ENCODE peak calls at places on chromosomes 5 and 9, in nine cellular contexts. A is CD8-positive, alpha-beta T cell; G is gastrocnemius medialis; I is kidney; C is cardiac fibroblast; S is transverse colon; X is Calu3; V is epithelial cell of esophagus; D is ovary. J is an unnamed sample.

GRCh38 chr9:132548971-132549649 is 33.3 kb upstream of the BARHL1 start:
- DNase-seq in A (no peak), S (no peak), V (peak), D (no peak), G (no peak), C (peak), I (peak), X (peak), J (no peak)

GRCh38 chr5:172543484-172544298 is 89.4 kb upstream of the SH3PXD2B start:
- DNase-seq in S (no peak), I (no peak), X (no peak), C (no peak), G (no peak), D (no peak), V (no peak), A (no peak), J (no peak)

GRCh38 chr9:34996905-34997279 is 7.3 kb downstream of the DNAJB5 start:
- DNase-seq in S (no peak), A (no peak), C (no peak), G (no peak), V (no peak), X (no peak), I (no peak), D (no peak), J (no peak)

GRCh38 chr9:99349870-99350269 is 127.8 kb downstream of the SEC61B start:
- DNase-seq in G (no peak), X (no peak), V (no peak), C (no peak), I (no peak), A (no peak), D (no peak), S (no peak), J (no peak)

GRCh38 chr5:38515648-38516047 is 40.8 kb downstream of the LIFR start:
- DNase-seq in V (peak), C (peak), A (no peak), I (no peak), S (no peak), X (no peak), G (no peak), D (no peak), J (peak)

GRCh38 chr5:177987326-177987725 is 8.7 kb downstream of the PROP1 start:
- DNase-seq in A (no peak), D (no peak), S (no peak), I (no peak), C (no peak), X (no peak), G (no peak), V (no peak), J (no peak)

GRCh38 chr9:2313512-2313911 is 298.4 kb downstream of the SMARCA2 start:
- DNase-seq in X (no peak), S (no peak), A (no peak), V (no peak), I (no peak), G (no peak), C (no peak), D (no peak), J (no peak)

GRCh38 chr9:128057724-128058409 is 9.3 kb downstream of the NAIF1 start:
- DNase-seq in V (no peak), D (no peak), A (no peak), I (no peak), S (no peak), X (no peak), G (no peak), C (no peak), J (no peak)

GRCh38 chr5:159214486-159215271 is 5.3 kb upstream of the RNF145 start:
- DNase-seq in X (no peak), I (no peak), C (no peak), S (no peak), G (no peak), V (no peak), A (no peak), D (no peak), J (no peak)

GRCh38 chr5:28190011-28190410 is 1151.6 kb upstream of the CDH9 start:
- DNase-seq in S (no peak), V (peak), G (no peak), X (no peak), I (no peak), A (no peak), D (no peak), C (no peak), J (no peak)

GRCh38 chr5:75438722-75439121 is 72.7 kb downstream of the CERT1 start:
- DNase-seq in S (no peak), A (no peak), X (no peak), D (no peak), C (no peak), V (peak), I (no peak), G (no peak), J (no peak)
- TF ChIP-seq CTCF in S (no peak), A (no peak), X (no peak), D (no peak), C (no peak), V (no peak), I (no peak), G (no peak), J (no peak)

GRCh38 chr5:5403736-5404135 is 18.7 kb upstream of the ICE1 start:
- DNase-seq in X (no peak), C (no peak), I (no peak), V (no peak), A (no peak), S (no peak), G (no peak), D (no peak), J (no peak)

DNA sequence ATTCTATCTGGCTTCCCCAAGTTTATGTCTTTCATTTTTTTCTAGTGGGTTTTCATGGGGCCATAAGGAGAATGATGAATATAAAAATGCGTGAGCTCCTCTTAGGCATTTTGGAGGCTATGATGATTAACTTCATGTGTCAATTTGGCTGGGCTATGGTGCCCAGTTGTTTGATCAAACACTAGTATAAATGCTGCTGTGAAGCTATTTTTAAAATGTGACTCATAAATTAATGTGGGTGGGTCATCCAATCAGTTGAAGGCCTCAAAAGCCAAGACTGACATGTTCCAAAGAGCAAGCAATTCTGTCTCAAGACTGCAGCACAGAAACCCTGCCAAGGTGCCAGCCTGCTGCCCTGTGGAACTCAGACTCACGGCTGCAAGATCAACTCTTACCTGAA is 24.4 kb upstream of the ICE1 start:
- DNase-seq in G (no peak), I (no peak), C (no peak), D (no peak), A (no peak), V (no peak), S (no peak), X (no peak), J (peak)
- TF ChIP-seq CTCF in G (no peak), I (no peak), C (no peak), D (no peak), A (no peak), V (no peak), S (no peak), X (no peak), J (no peak)

DNA sequence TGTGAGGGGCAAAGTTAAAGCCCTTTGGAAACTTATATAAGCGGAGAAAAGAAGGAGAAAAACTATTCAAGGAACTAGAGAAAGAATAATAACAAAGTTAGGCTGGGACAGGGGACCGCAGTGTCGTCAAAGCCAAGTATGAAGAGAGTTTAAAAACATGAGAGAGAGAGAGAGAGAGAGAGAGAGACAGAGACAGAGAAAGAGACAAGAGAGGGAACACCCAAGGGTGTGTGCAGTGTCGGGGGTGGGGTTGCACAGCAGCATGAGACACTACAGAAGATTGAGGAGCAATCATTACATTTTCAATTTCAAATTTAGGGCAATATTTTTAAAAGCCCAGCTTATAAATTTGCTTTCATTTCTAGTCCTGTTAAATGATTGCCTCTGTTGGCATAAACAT is 74.3 kb downstream of the NNT start:
- DNase-seq in V (no peak), S (no peak), G (no peak), A (no peak), C (no peak), I (no peak), D (no peak), X (no peak), J (no peak)
- TF ChIP-seq CTCF in V (no peak), S (no peak), G (no peak), A (no peak), C (no peak), I (no peak), D (no peak), X (no peak), J (no peak)

GRCh38 chr5:103031607-103032006 is 88.3 kb downstream of the GIN1 start:
- DNase-seq in D (no peak), A (no peak), V (peak), G (no peak), I (no peak), C (peak), X (no peak), S (no peak), J (no peak)
- TF ChIP-seq CTCF in D (no peak), A (no peak), V (peak), G (no peak), I (no peak), C (peak), X (peak), S (peak), J (no peak)

GRCh38 chr5:32791536-32792240 is 80.6 kb downstream of the NPR3 start:
- DNase-seq in C (peak), A (no peak), V (no peak), X (no peak), S (no peak), D (no peak), G (no peak), I (no peak), J (no peak)

GRCh38 chr5:32790411-32790951 is 79.4 kb downstream of the NPR3 start:
- DNase-seq in S (no peak), A (no peak), X (no peak), V (peak), C (peak), I (no peak), G (no peak), D (no peak), J (no peak)

GRCh38 chr5:32794086-32794485 is 83.0 kb downstream of the NPR3 start:
- DNase-seq in D (no peak), S (no peak), C (peak), I (no peak), A (no peak), G (no peak), V (peak), X (peak), J (peak)
- TF ChIP-seq CTCF in D (no peak), S (no peak), C (peak), I (no peak), A (no peak), G (no peak), V (peak), X (no peak), J (no peak)

GRCh38 chr9:126393876-126394275 is 67.2 kb downstream of the MVB12B start:
- DNase-seq in X (no peak), D (no peak), C (no peak), A (no peak), V (peak), G (no peak), S (no peak), I (no peak), J (no peak)
- TF ChIP-seq CTCF in X (no peak), D (no peak), C (no peak), A (no peak), V (no peak), G (no peak), S (no peak), I (no peak), J (no peak)

DNA sequence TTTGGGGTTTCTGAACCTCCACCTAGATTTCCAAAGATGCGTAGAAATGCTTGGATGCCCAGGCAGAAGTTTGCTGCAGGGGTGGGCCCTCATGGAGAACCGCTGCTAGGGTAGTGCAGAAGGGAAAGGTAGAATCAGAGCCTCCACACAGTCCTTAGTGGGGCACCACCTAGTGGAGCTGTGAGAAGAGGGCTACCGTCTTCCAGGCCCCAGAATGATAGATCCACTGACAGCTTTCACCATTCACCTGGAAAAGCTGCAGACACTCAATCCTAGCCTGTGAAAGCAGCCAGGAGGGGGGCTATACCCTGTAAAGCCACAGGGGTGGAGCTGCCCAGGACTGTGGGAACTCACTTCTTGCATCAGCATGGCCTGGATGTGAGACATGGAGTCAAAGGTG is 13.3 kb upstream of the HSDL2 start:
- DNase-seq in G (no peak), C (peak), V (no peak), D (no peak), S (no peak), I (no peak), A (no peak), X (peak), J (no peak)
- TF ChIP-seq CTCF in G (no peak), C (peak), V (no peak), D (no peak), S (no peak), I (peak), A (no peak), X (peak), J (no peak)